ENCODE peak calls at places on chromosomes 7 and 10, in five cellular contexts. One of them, this sample, is unnamed.

GRCh38 chr10:70652761-70653657 is 19.3 kb upstream of the ADAMTS14 start:
- DNase-seq in lower lobe of right lung: no peak
- DNase-seq in heart right ventricle: peak
- DNase-seq in breast epithelium: no peak
- DNase-seq in cardiac fibroblast: peak
- DNase-seq in this sample: peak

GRCh38 chr7:112452102-112452888 is 2.0 kb downstream of the IFRD1 start:
- DNase-seq in lower lobe of right lung: peak
- DNase-seq in heart right ventricle: peak
- DNase-seq in breast epithelium: no peak
- DNase-seq in cardiac fibroblast: peak
- DNase-seq in this sample: no peak

GRCh38 chr7:23184709-23185354 is 3.0 kb downstream of the NUP42 start:
- DNase-seq in lower lobe of right lung: no peak
- DNase-seq in heart right ventricle: no peak
- DNase-seq in breast epithelium: no peak
- DNase-seq in cardiac fibroblast: peak
- DNase-seq in this sample: no peak

GRCh38 chr10:43078986-43079273 is 2.1 kb downstream of the RET start:
- DNase-seq in lower lobe of right lung: no peak
- DNase-seq in heart right ventricle: peak
- DNase-seq in breast epithelium: no peak
- DNase-seq in cardiac fibroblast: peak
- DNase-seq in this sample: no peak

GRCh38 chr10:71957546-71958275 is 6.5 kb upstream of the CHST3 start:
- DNase-seq in lower lobe of right lung: no peak
- DNase-seq in heart right ventricle: no peak
- DNase-seq in breast epithelium: no peak
- DNase-seq in cardiac fibroblast: no peak
- DNase-seq in this sample: no peak

GRCh38 chr10:124018886-124019525 is 74.4 kb downstream of the CHST15 start:
- DNase-seq in lower lobe of right lung: no peak
- DNase-seq in heart right ventricle: peak
- DNase-seq in breast epithelium: no peak
- DNase-seq in cardiac fibroblast: no peak
- DNase-seq in this sample: no peak

GRCh38 chr7:68417659-68418058 is 1180.6 kb upstream of the AUTS2 start:
- DNase-seq in lower lobe of right lung: no peak
- DNase-seq in heart right ventricle: no peak
- DNase-seq in breast epithelium: no peak
- DNase-seq in cardiac fibroblast: peak
- DNase-seq in this sample: no peak

GRCh38 chr7:77383333-77383740 is 32.8 kb downstream of the GSAP start:
- DNase-seq in lower lobe of right lung: no peak
- DNase-seq in heart right ventricle: no peak
- DNase-seq in breast epithelium: no peak
- DNase-seq in cardiac fibroblast: peak
- DNase-seq in this sample: no peak

DNA sequence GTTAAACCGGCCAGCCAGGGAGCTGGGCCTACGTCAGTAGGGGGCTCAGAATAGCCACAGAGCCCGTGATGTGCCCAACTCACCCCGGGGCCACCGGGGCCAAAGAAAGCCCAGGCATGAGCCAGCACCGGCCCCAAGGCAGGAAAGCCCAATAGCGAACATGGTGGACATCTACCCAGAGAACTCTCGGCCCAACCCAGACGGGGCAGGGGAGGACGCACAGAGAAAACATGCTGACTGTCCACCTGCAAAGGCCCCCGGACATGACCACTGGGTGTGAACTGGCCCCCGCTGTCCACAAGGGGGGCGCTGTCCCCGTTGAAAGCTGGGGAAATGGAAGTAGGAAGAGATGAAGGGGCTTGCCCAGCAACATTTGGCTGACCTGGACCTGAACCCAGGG is 169.2 kb downstream of the PRKAG2 start:
- DNase-seq in lower lobe of right lung: no peak
- DNase-seq in heart right ventricle: no peak
- DNase-seq in breast epithelium: no peak
- DNase-seq in cardiac fibroblast: no peak
- DNase-seq in this sample: no peak
- TF ChIP-seq CTCF in lower lobe of right lung: no peak
- TF ChIP-seq CTCF in heart right ventricle: no peak
- TF ChIP-seq CTCF in breast epithelium: no peak
- TF ChIP-seq CTCF in cardiac fibroblast: no peak
- TF ChIP-seq CTCF in this sample: no peak

GRCh38 chr7:150937848-150938561 is 40.1 kb downstream of the KCNH2 start:
- DNase-seq in lower lobe of right lung: peak
- DNase-seq in heart right ventricle: no peak
- DNase-seq in breast epithelium: no peak
- DNase-seq in cardiac fibroblast: peak
- DNase-seq in this sample: no peak

GRCh38 chr7:150936018-150936417 is 42.1 kb downstream of the KCNH2 start:
- DNase-seq in lower lobe of right lung: peak
- DNase-seq in heart right ventricle: no peak
- DNase-seq in breast epithelium: no peak
- DNase-seq in cardiac fibroblast: no peak
- DNase-seq in this sample: no peak

GRCh38 chr7:150940446-150941102 is 37.5 kb downstream of the KCNH2 start:
- DNase-seq in lower lobe of right lung: no peak
- DNase-seq in heart right ventricle: no peak
- DNase-seq in breast epithelium: peak
- DNase-seq in cardiac fibroblast: no peak
- DNase-seq in this sample: no peak

GRCh38 chr7:150939052-150939810 is 38.9 kb downstream of the KCNH2 start:
- DNase-seq in lower lobe of right lung: no peak
- DNase-seq in heart right ventricle: no peak
- DNase-seq in breast epithelium: no peak
- DNase-seq in cardiac fibroblast: no peak
- DNase-seq in this sample: no peak

DNA sequence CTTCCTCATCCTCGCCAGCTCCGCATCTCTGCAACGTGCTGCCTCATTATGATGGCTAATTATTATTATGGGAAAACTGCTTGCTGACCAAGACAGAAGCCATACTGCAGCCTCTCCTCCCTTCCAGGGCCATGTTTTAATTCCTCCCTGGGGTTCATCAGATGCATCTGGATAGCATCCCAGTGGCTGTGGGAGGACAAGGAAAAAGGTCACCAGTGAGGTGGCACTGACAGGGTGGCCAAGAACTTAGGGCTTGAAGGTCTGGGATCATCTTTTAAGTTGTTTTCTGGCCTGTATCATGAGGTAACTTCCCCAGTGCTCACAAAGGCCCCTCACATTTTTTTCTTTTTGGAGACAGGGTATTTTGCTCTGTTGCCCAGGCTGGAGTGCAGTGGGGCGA is 39.6 kb downstream of the KCNH2 start:
- DNase-seq in lower lobe of right lung: no peak
- DNase-seq in heart right ventricle: no peak
- DNase-seq in breast epithelium: no peak
- DNase-seq in cardiac fibroblast: no peak
- DNase-seq in this sample: no peak
- H3K4me3 ChIP-seq in lower lobe of right lung: no peak
- H3K4me3 ChIP-seq in heart right ventricle: no peak
- H3K4me3 ChIP-seq in breast epithelium: peak
- H3K4me3 ChIP-seq in cardiac fibroblast: no peak
- H3K4me3 ChIP-seq in this sample: no peak

GRCh38 chr7:132581431-132581830 is 5.2 kb upstream of the PLXNA4 start:
- DNase-seq in lower lobe of right lung: no peak
- DNase-seq in heart right ventricle: no peak
- DNase-seq in breast epithelium: no peak
- DNase-seq in cardiac fibroblast: no peak
- DNase-seq in this sample: no peak

GRCh38 chr7:132579260-132579899 is 3.1 kb upstream of the PLXNA4 start:
- DNase-seq in lower lobe of right lung: no peak
- DNase-seq in heart right ventricle: no peak
- DNase-seq in breast epithelium: no peak
- DNase-seq in cardiac fibroblast: no peak
- DNase-seq in this sample: no peak

GRCh38 chr7:132580717-132581285 is 4.5 kb upstream of the PLXNA4 start:
- DNase-seq in lower lobe of right lung: no peak
- DNase-seq in heart right ventricle: peak
- DNase-seq in breast epithelium: peak
- DNase-seq in cardiac fibroblast: peak
- DNase-seq in this sample: peak

GRCh38 chr7:132578826-132579225 is 2.6 kb upstream of the PLXNA4 start:
- DNase-seq in lower lobe of right lung: no peak
- DNase-seq in heart right ventricle: no peak
- DNase-seq in breast epithelium: no peak
- DNase-seq in cardiac fibroblast: no peak
- DNase-seq in this sample: no peak

DNA sequence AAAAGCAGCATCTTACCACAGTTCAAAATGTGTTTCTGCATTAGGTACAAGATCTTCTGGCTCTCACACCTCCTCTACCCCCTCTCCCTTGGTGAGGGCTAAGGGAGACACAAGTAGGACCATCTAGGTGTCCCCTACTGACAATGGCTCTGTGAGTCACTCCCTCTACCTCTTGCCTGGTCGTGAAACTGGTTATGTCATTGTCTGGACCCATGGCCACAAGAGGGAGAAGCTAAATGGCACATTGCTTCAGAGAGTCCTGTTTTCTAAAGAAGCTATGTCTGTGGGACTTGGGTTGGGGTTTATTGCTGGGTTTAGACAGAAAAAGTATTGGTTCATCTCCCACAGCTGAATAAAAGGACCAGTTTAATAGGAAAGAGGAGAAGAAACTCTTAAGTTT is 4.0 kb upstream of the PLXNA4 start:
- DNase-seq in lower lobe of right lung: no peak
- DNase-seq in heart right ventricle: no peak
- DNase-seq in breast epithelium: no peak
- DNase-seq in cardiac fibroblast: no peak
- DNase-seq in this sample: no peak
- TF ChIP-seq CTCF in lower lobe of right lung: no peak
- TF ChIP-seq CTCF in heart right ventricle: no peak
- TF ChIP-seq CTCF in breast epithelium: no peak
- TF ChIP-seq CTCF in cardiac fibroblast: no peak
- TF ChIP-seq CTCF in this sample: no peak

GRCh38 chr7:40134428-40135423 is at the start of the genes MPLKIP and SUGCT:
- DNase-seq in lower lobe of right lung: peak
- DNase-seq in heart right ventricle: peak
- DNase-seq in breast epithelium: peak
- DNase-seq in cardiac fibroblast: peak
- DNase-seq in this sample: peak
- H3K4me3 ChIP-seq in lower lobe of right lung: peak
- H3K4me3 ChIP-seq in heart right ventricle: peak
- H3K4me3 ChIP-seq in breast epithelium: peak
- H3K4me3 ChIP-seq in cardiac fibroblast: peak
- H3K4me3 ChIP-seq in this sample: peak

DNA sequence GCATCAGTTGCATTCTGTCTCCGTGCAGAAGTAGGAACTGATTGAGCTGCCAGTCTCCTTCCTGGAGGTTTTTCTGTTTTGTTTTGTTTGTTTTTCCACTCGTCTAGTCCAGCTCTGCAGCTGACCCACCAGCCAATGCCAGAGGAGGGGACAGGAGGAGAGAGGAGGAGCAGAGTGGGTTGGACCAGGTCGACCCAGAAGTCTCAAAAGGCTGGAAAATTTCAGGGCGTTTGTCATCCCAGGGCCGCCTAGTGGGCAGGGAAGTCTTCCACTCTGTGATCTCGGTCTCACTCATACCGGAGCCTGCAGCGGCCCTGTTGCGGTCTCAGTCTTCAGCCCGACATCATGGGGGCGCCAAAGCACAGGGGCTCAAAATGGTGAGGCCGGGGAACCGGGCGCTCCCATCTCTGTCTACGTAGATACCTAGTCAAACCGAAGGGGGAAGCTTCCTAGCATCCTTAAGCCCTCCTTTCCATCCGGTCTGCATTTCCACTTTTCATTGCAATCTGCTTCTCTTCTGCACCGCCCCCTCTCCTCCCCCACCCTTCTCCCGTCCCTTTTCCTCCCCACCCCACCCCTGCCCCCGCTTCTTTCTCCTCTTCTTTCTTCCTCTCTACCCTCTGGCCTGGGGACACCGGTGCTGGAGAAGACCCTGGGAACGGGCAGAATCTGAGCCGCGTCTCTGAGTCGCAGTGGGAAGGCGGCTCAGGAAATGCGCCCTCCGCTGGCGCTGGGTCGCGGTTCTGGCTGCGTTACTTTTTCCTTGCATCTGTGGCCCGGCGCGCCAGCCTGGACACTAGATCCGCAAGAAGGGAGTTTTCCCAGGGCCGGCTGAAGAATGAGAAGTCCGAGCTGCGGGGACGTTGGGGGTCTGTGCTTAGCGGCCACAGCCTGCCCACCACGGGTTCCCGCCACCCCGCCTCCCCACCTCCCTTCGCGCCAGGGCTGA is 16.2 kb upstream of the PAX2 start:
- DNase-seq in lower lobe of right lung: no peak
- DNase-seq in heart right ventricle: no peak
- DNase-seq in breast epithelium: no peak
- DNase-seq in cardiac fibroblast: peak
- DNase-seq in this sample: no peak
- TF ChIP-seq CTCF in lower lobe of right lung: no peak
- TF ChIP-seq CTCF in heart right ventricle: peak
- TF ChIP-seq CTCF in breast epithelium: no peak
- TF ChIP-seq CTCF in cardiac fibroblast: peak
- TF ChIP-seq CTCF in this sample: peak

DNA sequence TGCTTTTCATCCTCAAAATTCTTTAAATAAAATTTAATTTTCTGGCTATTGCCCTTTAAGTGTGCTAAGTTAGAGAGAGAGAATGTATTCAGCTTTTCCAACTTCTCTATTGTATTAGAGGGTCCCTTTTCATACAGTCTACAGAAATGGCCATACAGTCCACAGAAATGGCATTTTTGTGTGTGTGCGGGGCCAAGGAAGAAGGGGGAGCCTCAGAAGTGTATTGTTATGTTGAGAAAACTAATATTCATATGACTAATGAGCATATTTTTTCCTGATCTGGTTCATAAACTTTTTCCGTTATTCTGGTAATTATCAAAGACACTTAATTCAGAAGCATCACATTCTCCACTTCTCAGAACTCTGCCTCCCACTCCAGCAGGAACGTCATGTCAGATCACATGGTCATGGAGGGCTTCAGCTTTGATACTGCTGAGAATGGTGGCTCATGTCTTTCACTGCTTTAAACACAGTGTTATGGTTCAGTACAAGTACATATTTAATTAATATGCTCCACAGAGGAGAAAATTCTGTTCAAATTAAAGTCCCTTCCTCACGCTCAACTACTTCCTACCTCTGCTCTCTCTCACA is 37.1 kb downstream of the ELMO1 start:
- DNase-seq in lower lobe of right lung: no peak
- DNase-seq in heart right ventricle: no peak
- DNase-seq in breast epithelium: no peak
- DNase-seq in cardiac fibroblast: no peak
- DNase-seq in this sample: no peak
- H3K4me3 ChIP-seq in lower lobe of right lung: no peak
- H3K4me3 ChIP-seq in heart right ventricle: no peak
- H3K4me3 ChIP-seq in breast epithelium: no peak
- H3K4me3 ChIP-seq in cardiac fibroblast: no peak
- H3K4me3 ChIP-seq in this sample: no peak

DNA sequence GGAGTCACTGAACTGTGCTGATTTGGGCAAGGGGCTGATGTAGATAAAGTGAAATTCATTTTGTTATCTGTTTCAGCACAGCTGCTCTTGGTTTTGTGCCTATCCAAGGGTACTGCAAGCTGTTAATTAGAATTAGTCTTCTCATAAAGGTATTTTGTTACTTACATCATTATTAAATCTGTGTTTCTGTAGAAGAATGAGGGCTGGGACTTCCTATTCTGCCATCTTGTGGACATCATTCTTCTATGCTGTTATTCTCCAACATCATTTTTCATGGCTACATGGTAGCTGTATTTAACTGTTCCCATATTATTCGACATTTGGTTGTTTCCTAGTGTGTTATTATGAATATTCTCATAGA is 76.2 kb upstream of the CCDC71L start:
- DNase-seq in lower lobe of right lung: no peak
- DNase-seq in heart right ventricle: no peak
- DNase-seq in breast epithelium: no peak
- DNase-seq in cardiac fibroblast: peak
- DNase-seq in this sample: no peak
- TF ChIP-seq CTCF in lower lobe of right lung: no peak
- TF ChIP-seq CTCF in heart right ventricle: peak
- TF ChIP-seq CTCF in breast epithelium: no peak
- TF ChIP-seq CTCF in cardiac fibroblast: peak
- TF ChIP-seq CTCF in this sample: peak